ENCODE peak calls at places on chromosomes 3 and 15, in six cellular contexts. One of them, this sample, is unnamed.

GRCh38 chr15:65578904-65579728 is 31.8 kb downstream of the INTS14 start:
- DNase-seq in H1: no peak
- DNase-seq in RWPE2: no peak
- DNase-seq in Peyer's patch: no peak
- DNase-seq in BJ: no peak
- DNase-seq in lower lobe of right lung: no peak
- DNase-seq in this sample: no peak

GRCh38 chr3:52809821-52810377 is 15.3 kb downstream of the ITIH3 start:
- DNase-seq in H1: no peak
- DNase-seq in RWPE2: no peak
- DNase-seq in Peyer's patch: no peak
- DNase-seq in BJ: no peak
- DNase-seq in lower lobe of right lung: no peak
- DNase-seq in this sample: no peak

GRCh38 chr3:123025642-123026521 is 1.7 kb downstream of the SEMA5B start:
- DNase-seq in H1: peak
- DNase-seq in RWPE2: no peak
- DNase-seq in Peyer's patch: no peak
- DNase-seq in BJ: no peak
- DNase-seq in lower lobe of right lung: peak
- DNase-seq in this sample: no peak

GRCh38 chr3:27494784-27495183 is 10.6 kb upstream of the SLC4A7 start:
- DNase-seq in H1: no peak
- DNase-seq in RWPE2: no peak
- DNase-seq in Peyer's patch: no peak
- DNase-seq in BJ: no peak
- DNase-seq in lower lobe of right lung: no peak
- DNase-seq in this sample: no peak

GRCh38 chr15:25176991-25177954 is 222.5 kb downstream of the SNRPN start:
- DNase-seq in H1: peak
- DNase-seq in RWPE2: peak
- DNase-seq in Peyer's patch: peak
- DNase-seq in BJ: no peak
- DNase-seq in lower lobe of right lung: peak
- DNase-seq in this sample: no peak

GRCh38 chr3:65971281-65972252 is 67.2 kb downstream of the MAGI1 start:
- DNase-seq in H1: no peak
- DNase-seq in RWPE2: no peak
- DNase-seq in Peyer's patch: no peak
- DNase-seq in BJ: no peak
- DNase-seq in lower lobe of right lung: no peak
- DNase-seq in this sample: no peak

GRCh38 chr15:64894395-64895056 is 17.2 kb upstream of the ANKDD1A start:
- DNase-seq in H1: peak
- DNase-seq in RWPE2: no peak
- DNase-seq in Peyer's patch: peak
- DNase-seq in BJ: no peak
- DNase-seq in lower lobe of right lung: peak
- DNase-seq in this sample: no peak

GRCh38 chr15:88830016-88830415 is 26.8 kb downstream of the ACAN start:
- DNase-seq in H1: no peak
- DNase-seq in RWPE2: no peak
- DNase-seq in Peyer's patch: no peak
- DNase-seq in BJ: no peak
- DNase-seq in lower lobe of right lung: no peak
- DNase-seq in this sample: no peak

GRCh38 chr15:25947336-25948080 is 84.4 kb upstream of the ATP10A start:
- DNase-seq in H1: peak
- DNase-seq in RWPE2: no peak
- DNase-seq in Peyer's patch: no peak
- DNase-seq in BJ: no peak
- DNase-seq in lower lobe of right lung: no peak
- DNase-seq in this sample: no peak

GRCh38 chr3:72137865-72138861 is 353.2 kb upstream of the PROK2 start:
- DNase-seq in H1: no peak
- DNase-seq in RWPE2: no peak
- DNase-seq in Peyer's patch: no peak
- DNase-seq in BJ: no peak
- DNase-seq in lower lobe of right lung: no peak
- DNase-seq in this sample: no peak

GRCh38 chr15:70475921-70476320 is 287.4 kb downstream of the UACA start:
- DNase-seq in H1: no peak
- DNase-seq in RWPE2: no peak
- DNase-seq in Peyer's patch: no peak
- DNase-seq in BJ: no peak
- DNase-seq in lower lobe of right lung: no peak
- DNase-seq in this sample: no peak

GRCh38 chr3:45090855-45091254 is 55.3 kb downstream of the CDCP1 start:
- DNase-seq in H1: no peak
- DNase-seq in RWPE2: no peak
- DNase-seq in Peyer's patch: no peak
- DNase-seq in BJ: no peak
- DNase-seq in lower lobe of right lung: no peak
- DNase-seq in this sample: no peak

GRCh38 chr15:71526061-71526460 is 284.3 kb upstream of the NR2E3 start:
- DNase-seq in H1: no peak
- DNase-seq in RWPE2: no peak
- DNase-seq in Peyer's patch: no peak
- DNase-seq in BJ: peak
- DNase-seq in lower lobe of right lung: no peak
- DNase-seq in this sample: no peak

GRCh38 chr3:15174953-15175352 is 31.1 kb upstream of the CAPN7 start:
- DNase-seq in H1: no peak
- DNase-seq in RWPE2: no peak
- DNase-seq in Peyer's patch: no peak
- DNase-seq in BJ: no peak
- DNase-seq in lower lobe of right lung: no peak
- DNase-seq in this sample: no peak

GRCh38 chr15:72706266-72706665 is 20.3 kb downstream of the BBS4 start:
- DNase-seq in H1: no peak
- DNase-seq in RWPE2: no peak
- DNase-seq in Peyer's patch: no peak
- DNase-seq in BJ: no peak
- DNase-seq in lower lobe of right lung: no peak
- DNase-seq in this sample: peak

GRCh38 chr3:97711664-97712063 is 52.9 kb upstream of the ARL6 start:
- DNase-seq in H1: no peak
- DNase-seq in RWPE2: no peak
- DNase-seq in Peyer's patch: no peak
- DNase-seq in BJ: no peak
- DNase-seq in lower lobe of right lung: no peak
- DNase-seq in this sample: peak

GRCh38 chr3:177498037-177498857 is 301.0 kb upstream of the TBL1XR1 start:
- DNase-seq in H1: no peak
- DNase-seq in RWPE2: peak
- DNase-seq in Peyer's patch: no peak
- DNase-seq in BJ: no peak
- DNase-seq in lower lobe of right lung: peak
- DNase-seq in this sample: peak

GRCh38 chr3:159260049-159260662 is 458.3 kb downstream of the MFSD1 start:
- DNase-seq in H1: no peak
- DNase-seq in RWPE2: no peak
- DNase-seq in Peyer's patch: no peak
- DNase-seq in BJ: no peak
- DNase-seq in lower lobe of right lung: no peak
- DNase-seq in this sample: peak

GRCh38 chr3:13379191-13379830 is 40.8 kb downstream of the NUP210 start:
- DNase-seq in H1: no peak
- DNase-seq in RWPE2: no peak
- DNase-seq in Peyer's patch: no peak
- DNase-seq in BJ: peak
- DNase-seq in lower lobe of right lung: no peak
- DNase-seq in this sample: peak

GRCh38 chr3:99659965-99660364 is 21.6 kb downstream of the COL8A1 start:
- DNase-seq in H1: no peak
- DNase-seq in RWPE2: no peak
- DNase-seq in Peyer's patch: no peak
- DNase-seq in BJ: no peak
- DNase-seq in lower lobe of right lung: peak
- DNase-seq in this sample: no peak

GRCh38 chr15:86139828-86140227 is 60.2 kb downstream of the AGBL1 start:
- DNase-seq in H1: peak
- DNase-seq in RWPE2: no peak
- DNase-seq in Peyer's patch: no peak
- DNase-seq in BJ: no peak
- DNase-seq in lower lobe of right lung: no peak
- DNase-seq in this sample: no peak

GRCh38 chr15:69504352-69505040 is 51.9 kb downstream of the RPLP1 start:
- DNase-seq in H1: no peak
- DNase-seq in RWPE2: no peak
- DNase-seq in Peyer's patch: no peak
- DNase-seq in BJ: no peak
- DNase-seq in lower lobe of right lung: no peak
- DNase-seq in this sample: no peak

GRCh38 chr3:49378249-49378899 is 20.2 kb upstream of the GPX1 start:
- DNase-seq in H1: no peak
- DNase-seq in RWPE2: no peak
- DNase-seq in Peyer's patch: no peak
- DNase-seq in BJ: peak
- DNase-seq in lower lobe of right lung: peak
- DNase-seq in this sample: peak

DNA sequence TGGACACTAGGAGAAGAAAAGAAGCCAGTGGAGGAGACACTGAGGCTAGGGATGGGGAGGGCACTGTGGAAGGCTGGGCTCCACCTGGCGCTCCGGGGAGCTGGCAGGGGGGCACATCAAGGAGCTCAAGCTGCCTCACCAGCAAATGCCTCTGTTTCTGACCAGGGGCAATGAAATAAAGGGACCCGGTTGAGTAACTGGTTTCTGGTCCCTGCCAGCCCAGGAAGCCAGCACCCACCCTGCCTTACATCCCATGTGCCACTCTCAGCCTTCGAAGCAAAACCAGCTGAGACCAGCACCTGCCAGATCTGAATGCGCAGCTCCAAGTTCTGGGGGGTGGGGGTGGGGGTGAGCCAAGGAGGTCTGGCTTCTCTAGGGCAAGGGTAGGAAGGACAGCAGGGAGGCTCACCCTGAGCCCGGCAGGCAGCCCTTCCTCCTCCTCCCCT is 359 bp upstream of the PAK6 start:
- DNase-seq in H1: peak
- DNase-seq in RWPE2: no peak
- DNase-seq in Peyer's patch: peak
- DNase-seq in BJ: no peak
- DNase-seq in lower lobe of right lung: no peak
- DNase-seq in this sample: no peak
- H3K4me3 ChIP-seq in H1: peak
- H3K4me3 ChIP-seq in RWPE2: no peak
- H3K4me3 ChIP-seq in Peyer's patch: no peak
- H3K4me3 ChIP-seq in BJ: peak
- H3K4me3 ChIP-seq in lower lobe of right lung: no peak
- H3K4me3 ChIP-seq in this sample: peak

DNA sequence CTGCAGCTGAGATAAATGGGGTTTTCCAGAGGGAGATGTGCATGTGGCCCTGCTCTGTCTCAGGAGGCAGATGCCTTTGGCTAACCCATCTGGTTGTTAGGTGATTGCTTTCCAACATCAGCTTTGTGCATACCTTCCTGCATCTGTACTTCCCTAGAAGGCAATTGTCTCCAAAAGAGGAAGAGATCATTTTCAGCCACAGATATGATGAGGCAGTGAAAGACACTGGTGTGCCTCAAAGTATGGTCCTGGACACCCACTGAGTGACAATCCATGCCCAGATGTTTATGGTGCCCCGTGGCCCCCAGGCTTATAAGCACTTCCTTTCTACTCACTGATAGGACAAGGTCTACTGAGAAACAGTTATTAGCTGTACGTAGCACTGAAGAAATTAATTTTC is 117.5 kb upstream of the NR2F2 start:
- DNase-seq in H1: no peak
- DNase-seq in RWPE2: no peak
- DNase-seq in Peyer's patch: no peak
- DNase-seq in BJ: no peak
- DNase-seq in lower lobe of right lung: no peak
- DNase-seq in this sample: no peak
- TF ChIP-seq CTCF in H1: no peak
- TF ChIP-seq CTCF in RWPE2: no peak
- TF ChIP-seq CTCF in Peyer's patch: no peak
- TF ChIP-seq CTCF in BJ: no peak
- TF ChIP-seq CTCF in lower lobe of right lung: no peak
- TF ChIP-seq CTCF in this sample: no peak

DNA sequence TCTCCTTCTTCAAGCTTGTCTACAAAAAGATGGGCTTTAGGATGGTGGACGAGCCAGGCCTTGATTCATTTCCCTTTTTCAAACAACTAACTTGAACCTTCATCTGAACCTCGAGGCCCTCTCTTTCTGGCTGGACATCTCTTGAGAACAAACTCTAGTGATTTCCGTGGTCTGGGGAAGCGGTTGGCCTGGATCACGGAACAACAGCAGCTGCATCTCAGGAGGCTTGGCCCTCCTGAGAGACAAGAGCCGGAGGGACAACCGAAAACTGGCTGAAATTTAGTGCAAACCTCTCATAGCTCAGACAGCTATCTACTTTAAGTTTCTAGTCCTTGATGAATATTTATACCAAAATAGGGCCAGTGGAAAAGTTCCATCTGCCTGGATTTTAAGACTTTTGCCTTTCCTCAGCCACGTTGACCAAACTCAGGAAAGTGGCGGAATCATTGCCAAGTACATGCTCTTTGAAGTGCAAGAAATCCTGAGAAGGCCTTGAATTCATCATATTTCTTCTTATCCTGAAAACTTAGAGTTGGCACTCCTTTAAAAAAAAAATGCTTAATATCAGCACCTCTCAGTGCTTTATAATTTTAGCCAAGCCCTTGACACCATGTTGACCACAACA is 14.5 kb downstream of the LMCD1 start:
- DNase-seq in H1: no peak
- DNase-seq in RWPE2: no peak
- DNase-seq in Peyer's patch: no peak
- DNase-seq in BJ: no peak
- DNase-seq in lower lobe of right lung: no peak
- DNase-seq in this sample: no peak
- H3K4me3 ChIP-seq in H1: no peak
- H3K4me3 ChIP-seq in RWPE2: no peak
- H3K4me3 ChIP-seq in Peyer's patch: no peak
- H3K4me3 ChIP-seq in BJ: no peak
- H3K4me3 ChIP-seq in lower lobe of right lung: no peak
- H3K4me3 ChIP-seq in this sample: no peak

DNA sequence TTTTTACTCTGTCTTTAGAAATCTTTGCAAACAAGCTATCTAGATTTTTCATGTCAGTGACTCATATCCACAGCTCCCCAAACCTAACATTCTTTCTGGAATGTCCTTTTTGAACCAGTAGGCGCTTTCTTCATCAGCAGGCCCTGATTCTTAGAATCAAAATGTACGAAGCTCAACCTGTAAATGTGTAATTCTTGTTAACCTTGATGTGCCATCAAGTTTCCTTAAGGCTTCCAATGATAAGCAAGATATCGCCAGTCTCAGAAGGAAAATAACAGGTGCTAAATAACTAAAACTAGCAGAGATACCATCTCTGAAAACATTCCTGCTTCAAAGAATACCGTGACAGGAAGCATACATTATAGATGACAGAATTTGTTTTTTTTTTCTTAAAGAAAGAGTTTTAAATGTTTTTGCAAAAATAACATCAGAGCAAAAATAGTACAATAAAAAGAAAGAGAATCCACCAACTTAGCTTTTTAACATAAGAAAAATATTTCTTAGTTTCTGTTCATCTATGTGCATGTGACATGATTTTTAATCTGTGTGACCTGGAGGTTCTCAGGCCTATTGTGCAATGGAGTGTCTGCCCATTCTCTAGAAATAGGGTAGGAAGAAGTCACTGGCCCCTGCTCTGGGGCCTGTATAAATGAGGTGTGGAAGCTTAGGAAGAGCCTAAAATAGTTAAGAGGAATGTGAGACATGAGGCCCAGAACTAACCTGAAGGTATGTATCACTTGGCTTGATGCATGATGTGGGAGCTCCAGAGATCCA is 14.7 kb upstream of the SECISBP2L start:
- DNase-seq in H1: no peak
- DNase-seq in RWPE2: no peak
- DNase-seq in Peyer's patch: no peak
- DNase-seq in BJ: no peak
- DNase-seq in lower lobe of right lung: no peak
- DNase-seq in this sample: no peak
- TF ChIP-seq CTCF in H1: no peak
- TF ChIP-seq CTCF in RWPE2: no peak
- TF ChIP-seq CTCF in Peyer's patch: no peak
- TF ChIP-seq CTCF in BJ: peak
- TF ChIP-seq CTCF in lower lobe of right lung: no peak
- TF ChIP-seq CTCF in this sample: no peak

This sample was measured in epithelial cell of esophagus.